ENCODE peak calls at places on chromosomes 2 and 18, in ten cellular contexts. S, Q, L, M, E, V, A, P, B and O are unnamed samples.

GRCh38 chr2:22359020-22359672 is 1025.8 kb upstream of the KLHL29 start:
- DNase-seq in S (no peak), L (no peak), B (no peak), Q (no peak), M (no peak), A (no peak), P (no peak), E (no peak), V (no peak), O (no peak)

GRCh38 chr2:207530160-207531023 is 630 bp downstream of the CREB1 start:
- DNase-seq in A (peak; percentile 85), M (no peak), E (peak; percentile 50), P (no peak), Q (no peak), V (peak; percentile 66), S (peak; percentile 43), L (peak; percentile 61), B (no peak), O (peak; percentile 53)

GRCh38 chr2:208358758-208359631 is 47.6 kb upstream of the PTH2R start:
- DNase-seq in E (no peak), B (peak; percentile 18), M (no peak), A (no peak), P (no peak), Q (no peak), L (no peak), S (peak; percentile 86), V (no peak), O (no peak)

GRCh38 chr2:125901278-125901677 is 754.7 kb upstream of the GYPC start:
- DNase-seq in S (no peak), L (no peak), M (no peak), Q (no peak), V (no peak), B (no peak), P (no peak), A (no peak), E (no peak), O (no peak)

GRCh38 chr2:1777792-1778191 is 33.5 kb upstream of the PXDN start:
- DNase-seq in E (no peak), Q (no peak), L (no peak), S (no peak), V (no peak), B (no peak), M (no peak), P (no peak), A (no peak), O (no peak)

GRCh38 chr2:1891971-1892486 is 147.7 kb upstream of the PXDN start:
- DNase-seq in M (no peak), B (no peak), A (no peak), S (no peak), P (no peak), E (no peak), V (no peak), Q (no peak), L (no peak), O (no peak)

GRCh38 chr2:146879882-146880281 is 964.9 kb upstream of the ACVR2A start:
- DNase-seq in E (no peak), L (no peak), A (no peak), B (no peak), V (no peak), S (peak; percentile 18), P (no peak), Q (no peak), M (no peak), O (no peak)

GRCh38 chr2:160068906-160069305 is 6.5 kb upstream of the PLA2R1 start:
- DNase-seq in E (no peak), P (no peak), Q (no peak), A (no peak), V (no peak), L (no peak), B (no peak), S (no peak), M (no peak), O (no peak)

GRCh38 chr2:71950256-71951066 is 197.2 kb downstream of the CYP26B1 start:
- DNase-seq in B (no peak), V (no peak), P (no peak), S (peak; percentile 69), A (peak; percentile 75), M (peak; percentile 54), E (no peak), Q (no peak), L (peak; percentile 85), O (no peak)

GRCh38 chr2:202529389-202529788 is 105.4 kb upstream of the FAM117B start:
- DNase-seq in A (no peak), B (peak; percentile 67), M (no peak), P (no peak), V (no peak), L (no peak), E (no peak), S (peak; percentile 56), Q (no peak), O (no peak)

GRCh38 chr2:11411768-11412448 is 54.1 kb downstream of the E2F6 start:
- DNase-seq in B (no peak), E (no peak), A (no peak), V (peak; percentile 32), L (peak; percentile 67), S (peak; percentile 54), M (no peak), Q (no peak), P (no peak), O (peak; percentile 8)

GRCh38 chr2:224369028-224369632 is 32.8 kb downstream of the FAM124B start:
- DNase-seq in B (no peak), S (peak; percentile 57), V (peak; percentile 48), Q (no peak), E (peak; percentile 45), L (no peak), A (no peak), P (peak; percentile 37), M (peak; percentile 50), O (peak; percentile 26)

GRCh38 chr2:37472959-37473358 is 128.5 kb downstream of the QPCT start:
- DNase-seq in P (no peak), M (peak; percentile 83), V (no peak), A (no peak), E (no peak), S (peak; percentile 76), L (no peak), Q (no peak), B (peak; percentile 62), O (no peak)

GRCh38 chr2:108184421-108184820 is 55.3 kb upstream of the SULT1C3 start:
- DNase-seq in A (no peak), V (peak; percentile 28), L (no peak), B (no peak), P (peak; percentile 4), S (peak; percentile 39), M (no peak), Q (no peak), E (peak; percentile 9), O (peak; percentile 9)

GRCh38 chr2:190911813-190912212 is 31.2 kb downstream of the GLS start:
- DNase-seq in M (no peak), S (peak; percentile 22), V (peak; percentile 38), P (no peak), L (no peak), Q (no peak), E (peak; percentile 31), A (no peak), B (peak; percentile 14), O (peak; percentile 18)

GRCh38 chr2:16664052-16664731 is 1.4 kb downstream of the CYRIA start:
- DNase-seq in P (no peak), V (peak; percentile 56), S (peak; percentile 84), A (peak; percentile 74), E (peak; percentile 47), Q (no peak), M (no peak), B (peak; percentile 89), L (peak; percentile 54), O (no peak)

GRCh38 chr2:227125506-227125905 is 38.5 kb downstream of the COL4A4 start:
- DNase-seq in A (no peak), B (no peak), P (no peak), E (no peak), L (no peak), M (no peak), S (no peak), V (no peak), Q (no peak), O (peak; percentile 5)
- TF ChIP-seq CTCF in A (no peak), B (no peak), P (peak; percentile 61), E (peak; percentile 16), L (no peak), M (no peak), S (peak; percentile 16), V (no peak), Q (no peak), O (no peak)

GRCh38 chr18:58481321-58482180 is 147.3 kb downstream of the ALPK2 start:
- DNase-seq in Q (no peak), P (no peak), B (no peak), A (no peak), V (no peak), L (no peak), M (no peak), S (no peak), E (no peak), O (no peak)

GRCh38 chr18:58491113-58491696 is 137.7 kb downstream of the ALPK2 start:
- DNase-seq in V (no peak), B (no peak), A (no peak), S (no peak), P (no peak), L (no peak), Q (no peak), E (no peak), M (no peak), O (no peak)

GRCh38 chr18:58490238-58490637 is 138.7 kb downstream of the ALPK2 start:
- DNase-seq in M (no peak), V (no peak), E (no peak), S (no peak), P (no peak), B (no peak), L (no peak), Q (no peak), A (no peak), O (no peak)

GRCh38 chr18:58484989-58485962 is 143.6 kb downstream of the ALPK2 start:
- DNase-seq in L (no peak), E (no peak), B (no peak), M (no peak), Q (no peak), V (no peak), P (no peak), A (no peak), S (no peak), O (no peak)
- TF ChIP-seq CTCF in L (no peak), E (no peak), B (no peak), M (no peak), Q (no peak), V (no peak), P (no peak), A (no peak), S (no peak), O (no peak)

GRCh38 chr18:7666195-7666776 is 99.2 kb downstream of the PTPRM start:
- DNase-seq in P (no peak), B (no peak), L (no peak), V (no peak), A (no peak), M (no peak), S (no peak), E (no peak), Q (no peak), O (no peak)
- TF ChIP-seq CTCF in P (no peak), B (no peak), L (no peak), V (no peak), A (no peak), M (no peak), S (no peak), E (no peak), Q (peak; percentile 30), O (no peak)

DNA sequence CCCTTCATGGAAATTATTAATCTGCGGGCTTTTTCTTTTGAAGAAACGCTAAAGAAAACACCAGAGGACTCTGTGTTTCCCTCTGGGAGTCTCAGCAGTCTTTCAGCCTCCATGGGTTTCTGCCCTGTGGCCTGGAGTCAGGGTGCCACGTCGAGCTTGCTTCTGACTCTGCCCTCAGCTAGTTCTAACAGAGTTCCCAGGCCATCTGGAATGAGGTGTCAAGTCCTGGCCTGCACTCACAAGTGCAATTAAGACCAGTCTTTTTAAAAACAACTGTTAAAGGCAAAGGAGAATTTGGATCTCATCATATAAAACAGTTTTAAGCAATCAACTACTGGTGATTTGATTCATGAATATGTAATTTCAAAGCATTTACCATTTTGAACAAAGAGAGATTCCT is 157.3 kb downstream of the RHBDD1 start:
- DNase-seq in V (no peak), Q (no peak), S (no peak), E (no peak), M (no peak), L (no peak), A (no peak), B (no peak), P (no peak), O (no peak)
- TF ChIP-seq CTCF in V (no peak), Q (no peak), S (no peak), E (no peak), M (no peak), L (no peak), A (no peak), B (no peak), P (no peak), O (no peak)